ENCODE peak calls at places on chromosomes 16 and 17, in six cellular contexts. Y, N, T, C, K and H are unnamed samples.
A peak's percentile ranks its signal among the peaks of the same experiment; 100 is the strongest.

GRCh38 chr16:23384878-23385277 is 68.1 kb downstream of the COG7 start:
- DNase-seq in Y (no peak), N (no peak), T (no peak), C (peak; percentile 41), K (no peak), H (peak; percentile 26)

GRCh38 chr17:77185137-77185536 is 44.4 kb downstream of the SEC14L1 start:
- DNase-seq in Y (no peak), N (no peak), T (no peak), C (no peak), K (no peak), H (no peak)

GRCh38 chr17:14211778-14212177 is 24.9 kb downstream of the CDRT15 start:
- DNase-seq in Y (no peak), N (peak; percentile 54), T (peak; percentile 53), C (no peak), K (no peak), H (no peak)

GRCh38 chr16:86289304-86289703 is 221.0 kb upstream of the FOXF1 start:
- DNase-seq in Y (no peak), N (no peak), T (no peak), C (no peak), K (no peak), H (no peak)

GRCh38 chr17:82650723-82651122 is 2.5 kb upstream of the WDR45B start:
- DNase-seq in Y (no peak), N (no peak), T (no peak), C (no peak), K (no peak), H (no peak)

GRCh38 chr16:70594569-70594968 is 51.8 kb upstream of the IL34 start:
- DNase-seq in Y (no peak), N (no peak), T (no peak), C (no peak), K (no peak), H (no peak)

GRCh38 chr16:28193530-28194423 is 18.0 kb downstream of the XPO6 start:
- DNase-seq in Y (peak; percentile 82), N (no peak), T (peak; percentile 77), C (peak; percentile 86), K (peak; percentile 85), H (peak; percentile 45)

GRCh38 chr17:64736804-64737492 is 74.8 kb upstream of the SMURF2 start:
- DNase-seq in Y (no peak), N (peak; percentile 56), T (peak; percentile 78), C (peak; percentile 62), K (peak; percentile 60), H (peak; percentile 39)

GRCh38 chr16:87470332-87470731 is 22.5 kb downstream of the ZCCHC14 start:
- DNase-seq in Y (no peak), N (no peak), T (no peak), C (no peak), K (no peak), H (no peak)

GRCh38 chr17:2799653-2800052 is 3.4 kb downstream of the RAP1GAP2 start:
- DNase-seq in Y (no peak), N (no peak), T (no peak), C (no peak), K (no peak), H (no peak)

GRCh38 chr17:48357727-48358126 is 72.3 kb downstream of the SKAP1 start:
- DNase-seq in Y (no peak), N (no peak), T (no peak), C (no peak), K (no peak), H (no peak)

GRCh38 chr17:79109584-79109983 is 35.0 kb downstream of the ENGASE start:
- DNase-seq in Y (no peak), N (peak; percentile 56), T (no peak), C (no peak), K (no peak), H (no peak)

GRCh38 chr16:74724820-74725549 is 24.3 kb upstream of the MLKL start:
- DNase-seq in Y (no peak), N (no peak), T (no peak), C (peak; percentile 69), K (peak; percentile 42), H (no peak)

GRCh38 chr17:79276824-79277223 is 202.2 kb downstream of the ENGASE start:
- DNase-seq in Y (no peak), N (no peak), T (no peak), C (no peak), K (no peak), H (no peak)

GRCh38 chr16:67279296-67280089 is at the start of gene PLEKHG4:
- DNase-seq in Y (peak; percentile 40), N (peak; percentile 86), T (peak; percentile 87), C (peak; percentile 71), K (peak; percentile 71), H (peak; percentile 85)

GRCh38 chr16:27237229-27238015 is 31.1 kb downstream of the NSMCE1 start:
- DNase-seq in Y (no peak), N (peak; percentile 23), T (peak; percentile 93), C (peak; percentile 35), K (peak; percentile 48), H (peak; percentile 76)

GRCh38 chr17:80703109-80703508 is 158.5 kb downstream of the RPTOR start:
- DNase-seq in Y (no peak), N (no peak), T (peak; percentile 45), C (no peak), K (no peak), H (no peak)

GRCh38 chr17:81470944-81471803 is 41.4 kb downstream of the ACTG1 start:
- DNase-seq in Y (no peak), N (no peak), T (no peak), C (peak; percentile 37), K (no peak), H (no peak)

GRCh38 chr17:16962804-16963203 is 9.1 kb downstream of the TNFRSF13B start:
- DNase-seq in Y (no peak), N (peak; percentile 21), T (no peak), C (no peak), K (no peak), H (peak; percentile 49)